ENCODE peak calls at places on chromosomes 13 and 19, in eight cellular contexts. F is heart right ventricle, B is Calu3, M is nephron progenitor cell, S is lung, O is MCF 10A, V is body of pancreas, Q is heart left ventricle. I is an unnamed sample.

GRCh38 chr19:32642771-32643170 is 32.2 kb downstream of the ANKRD27 start:
- DNase-seq in F (no peak), B (no peak), M (no peak), S (no peak), O (no peak), V (no peak), Q (no peak), I (no peak)

GRCh38 chr19:4676955-4677731 is 7.0 kb upstream of the MYDGF start:
- DNase-seq in F (no peak), B (peak), M (peak), S (no peak), O (peak), V (peak), Q (peak), I (no peak)

GRCh38 chr13:74771964-74772363 is 637.8 kb upstream of the KLF12 start:
- DNase-seq in F (no peak), B (no peak), M (no peak), S (no peak), O (peak), V (no peak), Q (no peak), I (no peak)

GRCh38 chr13:93147946-93148345 is 78.7 kb upstream of the GPC6 start:
- DNase-seq in F (no peak), B (no peak), M (no peak), S (no peak), O (no peak), V (no peak), Q (no peak), I (no peak)

GRCh38 chr19:48750771-48751504 is 1.5 kb downstream of the FUT1 start:
- DNase-seq in F (no peak), B (no peak), M (no peak), S (no peak), O (no peak), V (peak), Q (no peak), I (no peak)

GRCh38 chr13:69641773-69642172 is 465.9 kb upstream of the ATXN8OS start:
- DNase-seq in F (no peak), B (no peak), M (no peak), S (no peak), O (no peak), V (no peak), Q (no peak), I (no peak)

GRCh38 chr19:10007811-10008211 is 2.5 kb downstream of the COL5A3 start:
- DNase-seq in F (peak), B (no peak), M (no peak), S (no peak), O (peak), V (peak), Q (peak), I (peak)

GRCh38 chr13:79861731-79862130 is 380.8 kb downstream of the NDFIP2 start:
- DNase-seq in F (no peak), B (no peak), M (no peak), S (no peak), O (no peak), V (no peak), Q (no peak), I (no peak)

GRCh38 chr13:36986462-36987240 is 12.5 kb downstream of the ALG5 start:
- DNase-seq in F (no peak), B (no peak), M (no peak), S (no peak), O (peak), V (no peak), Q (no peak), I (no peak)

GRCh38 chr19:10334340-10335148 is 1.2 kb upstream of the RAVER1 start:
- DNase-seq in F (peak), B (peak), M (peak), S (peak), O (peak), V (peak), Q (peak), I (peak)

GRCh38 chr13:93398167-93398566 is 171.6 kb downstream of the GPC6 start:
- DNase-seq in F (no peak), B (no peak), M (no peak), S (no peak), O (no peak), V (no peak), Q (no peak), I (no peak)

GRCh38 chr13:80884031-80884785 is 543.3 kb upstream of the SPRY2 start:
- DNase-seq in F (no peak), B (no peak), M (no peak), S (no peak), O (no peak), V (no peak), Q (no peak), I (no peak)

GRCh38 chr13:95676100-95676774 is 702 bp upstream of the DNAJC3 start:
- DNase-seq in F (no peak), B (peak), M (no peak), S (no peak), O (peak), V (peak), Q (peak), I (no peak)

GRCh38 chr19:14603990-14604387 is 21.1 kb downstream of the CLEC17A start:
- DNase-seq in F (no peak), B (no peak), M (no peak), S (no peak), O (no peak), V (no peak), Q (no peak), I (no peak)

GRCh38 chr19:9456018-9456689 is 20.8 kb upstream of the ZNF266 start:
- DNase-seq in F (no peak), B (no peak), M (no peak), S (no peak), O (no peak), V (no peak), Q (no peak), I (no peak)

DNA sequence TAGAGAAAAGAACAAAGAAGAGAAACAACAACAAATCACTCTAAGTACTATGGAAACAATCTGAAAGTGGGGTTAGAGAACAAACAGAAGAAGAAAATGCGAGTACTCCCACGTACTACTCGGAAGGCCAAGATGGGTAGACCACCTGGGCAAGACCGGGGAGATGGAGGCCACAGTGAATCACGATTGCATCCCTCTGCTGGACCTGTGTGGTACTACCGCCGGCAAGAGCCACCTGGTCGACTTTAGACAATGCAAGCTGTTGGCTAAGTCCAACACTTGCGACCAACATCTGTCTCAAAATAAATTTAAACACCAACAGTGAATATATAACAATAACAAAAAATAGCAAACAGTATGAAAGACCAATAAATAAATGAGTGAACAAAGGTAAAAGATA is 45.5 kb upstream of the ZNF91 start:
- DNase-seq in F (no peak), B (peak), M (peak), S (no peak), O (no peak), V (no peak), Q (no peak), I (no peak)
- TF ChIP-seq CTCF in F (no peak), B (peak), M (peak), S (no peak), O (peak), V (no peak), Q (no peak), I (peak)

DNA sequence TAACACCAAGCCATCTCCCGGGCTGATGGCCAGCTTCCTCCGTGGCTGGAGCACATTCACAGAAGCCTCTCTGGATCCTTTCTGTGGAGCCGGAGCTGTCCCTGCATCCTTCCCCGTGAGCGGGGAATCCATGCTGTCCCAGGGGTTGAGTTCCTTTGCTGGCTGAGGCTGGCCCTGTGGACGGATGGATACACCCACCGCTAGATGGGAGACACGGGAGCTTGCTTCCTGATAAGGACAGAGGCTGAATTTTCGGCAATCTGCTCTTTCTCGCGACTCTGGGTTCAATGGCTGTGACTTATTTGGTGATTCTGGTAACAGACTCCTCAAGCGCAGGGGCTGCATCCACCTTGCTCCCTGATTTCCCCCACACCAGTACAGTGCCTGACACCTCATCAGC is 370.4 kb downstream of the ZNF536 start:
- DNase-seq in F (no peak), B (no peak), M (no peak), S (no peak), O (no peak), V (no peak), Q (no peak), I (no peak)
- TF ChIP-seq CTCF in F (no peak), B (no peak), M (no peak), S (no peak), O (no peak), V (no peak), Q (no peak), I (no peak)

GRCh38 chr13:25733061-25733491 is 318.7 kb downstream of the SHISA2 start:
- DNase-seq in F (no peak), B (no peak), M (no peak), S (no peak), O (peak), V (no peak), Q (no peak), I (no peak)
- TF ChIP-seq CTCF in F (no peak), B (no peak), M (no peak), S (no peak), O (no peak), V (no peak), Q (no peak), I (no peak)

DNA sequence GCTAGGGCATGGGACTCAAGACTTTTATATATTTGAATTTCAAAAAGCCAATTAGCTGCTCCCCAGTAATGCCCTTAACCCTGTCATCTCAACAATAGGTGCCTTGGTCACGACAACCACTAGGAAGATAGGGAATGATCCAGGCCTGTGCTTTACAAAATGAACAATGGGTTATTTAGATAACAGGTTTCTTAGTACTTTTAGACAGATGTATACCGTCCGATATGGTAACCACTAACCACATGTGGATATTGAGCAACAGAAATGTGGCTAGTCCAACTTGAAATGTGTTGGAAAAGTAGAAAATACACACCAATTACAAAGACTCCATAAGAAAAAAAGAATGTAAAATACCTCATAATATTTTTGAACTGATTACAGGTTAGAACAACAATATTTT is 201.2 kb downstream of the LHFPL6 start:
- DNase-seq in F (no peak), B (no peak), M (no peak), S (no peak), O (no peak), V (no peak), Q (no peak), I (no peak)
- TF ChIP-seq CTCF in F (no peak), B (no peak), M (no peak), S (no peak), O (no peak), V (no peak), Q (no peak), I (no peak)

GRCh38 chr13:63048648-63049047 is 1633.0 kb upstream of the PCDH20 start:
- DNase-seq in F (no peak), B (no peak), M (no peak), S (no peak), O (peak), V (no peak), Q (no peak), I (no peak)
- TF ChIP-seq CTCF in F (no peak), B (no peak), M (no peak), S (no peak), O (no peak), V (no peak), Q (no peak), I (no peak)

GRCh38 chr19:11944656-11945055 is 19.7 kb downstream of the ZNF700 start:
- DNase-seq in F (no peak), B (no peak), M (no peak), S (no peak), O (no peak), V (no peak), Q (no peak), I (no peak)
- TF ChIP-seq CTCF in F (no peak), B (no peak), M (no peak), S (no peak), O (no peak), V (no peak), Q (no peak), I (no peak)

GRCh38 chr19:19186742-19187141 is 5.2 kb downstream of the BORCS8 start:
- DNase-seq in F (no peak), B (no peak), M (no peak), S (no peak), O (no peak), V (no peak), Q (no peak), I (no peak)
- TF ChIP-seq CTCF in F (no peak), B (no peak), M (no peak), S (no peak), O (no peak), V (no peak), Q (no peak), I (no peak)

GRCh38 chr19:41264581-41265375 is 606 bp downstream of the HNRNPUL1 start:
- DNase-seq in F (peak), B (peak), M (peak), S (peak), O (peak), V (peak), Q (peak), I (peak)
- TF ChIP-seq CTCF in F (no peak), B (no peak), M (no peak), S (no peak), O (no peak), V (no peak), Q (no peak), I (peak)

DNA sequence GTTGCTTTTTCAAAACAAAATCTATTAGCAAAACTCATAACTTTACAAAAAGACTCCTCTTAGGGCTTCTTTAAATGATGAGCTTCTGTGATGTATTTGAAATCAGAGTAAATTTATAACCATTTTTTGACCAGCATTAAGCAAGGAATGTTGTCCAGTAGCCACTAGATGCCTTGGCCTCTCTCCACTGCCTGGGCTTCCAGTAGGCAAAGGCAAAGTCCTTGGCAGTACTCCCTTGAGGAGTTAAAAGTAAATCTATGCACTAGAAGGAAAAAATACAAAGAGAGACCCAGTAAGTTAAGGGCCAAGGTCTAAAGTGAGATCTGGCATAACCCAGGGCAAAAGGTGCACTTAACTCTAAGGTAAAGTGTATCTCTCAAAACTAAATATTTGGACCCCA is 9.5 kb downstream of the SERPINE3 start:
- DNase-seq in F (no peak), B (no peak), M (no peak), S (no peak), O (no peak), V (no peak), Q (no peak), I (no peak)
- TF ChIP-seq CTCF in F (no peak), B (no peak), M (no peak), S (no peak), O (no peak), V (no peak), Q (no peak), I (no peak)

GRCh38 chr13:33018886-33019285 is 2.7 kb downstream of the KL start:
- DNase-seq in F (no peak), B (no peak), M (no peak), S (no peak), O (no peak), V (no peak), Q (no peak), I (no peak)

GRCh38 chr13:33015791-33016323 is 366 bp upstream of the KL start:
- DNase-seq in F (peak), B (peak), M (peak), S (no peak), O (no peak), V (peak), Q (no peak), I (peak)

GRCh38 chr13:33015275-33015674 is 948 bp upstream of the KL start:
- DNase-seq in F (no peak), B (no peak), M (no peak), S (no peak), O (no peak), V (no peak), Q (no peak), I (no peak)

GRCh38 chr13:33016414-33017409 is at the start of gene KL:
- DNase-seq in F (peak), B (peak), M (peak), S (peak), O (no peak), V (peak), Q (peak), I (peak)

DNA sequence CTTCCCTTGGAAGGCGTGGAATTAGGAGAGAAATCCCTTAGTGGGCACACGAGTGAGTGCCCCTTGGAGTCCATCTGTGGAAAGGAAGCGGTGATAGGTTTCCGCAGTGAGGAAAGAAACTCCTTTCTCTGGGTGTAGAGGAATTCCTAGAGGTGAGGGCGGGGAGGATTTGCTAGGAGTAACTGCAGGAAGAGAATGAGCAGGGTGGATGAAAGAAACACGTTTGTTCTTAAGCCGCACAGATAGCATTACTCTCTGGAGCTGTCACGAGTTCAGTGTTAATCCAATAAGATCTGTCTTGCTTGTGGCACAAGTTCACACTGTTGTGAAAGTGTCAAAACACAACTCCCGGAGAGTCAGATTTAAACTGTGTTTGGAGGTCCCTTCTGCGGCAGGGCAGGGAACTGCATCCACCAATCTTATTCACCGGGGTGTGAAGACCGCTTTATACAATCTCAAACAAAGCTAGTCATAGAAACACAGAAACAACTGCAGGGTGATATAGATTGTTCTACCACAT is 1.2 kb downstream of the KL start:
- DNase-seq in F (peak), B (peak), M (peak), S (no peak), O (no peak), V (no peak), Q (peak), I (peak)
- TF ChIP-seq CTCF in F (peak), B (no peak), M (peak), S (peak), O (no peak), V (no peak), Q (peak), I (peak)

I was measured in left ventricle myocardium inferior.